ENCODE peak calls at places on chromosomes 6 and 20, in nine cellular contexts. One of them, this sample, is unnamed. For H3K4me1, the result is how much of the 10 kb centered on the place peaks cover.

GRCh38 chr20:40562031-40562430 is 127.0 kb downstream of the MAFB start:
- DNase-seq in HepG2: no peak
- DNase-seq in MM.1S: no peak
- DNase-seq in heart right ventricle: no peak
- DNase-seq in colonic mucosa: peak
- DNase-seq in left ventricle myocardium inferior: no peak
- DNase-seq in CD8-positive, alpha-beta T cell: no peak
- DNase-seq in ovary: no peak
- DNase-seq in kidney: peak
- DNase-seq in this sample: no peak

GRCh38 chr6:43120938-43121913 is 45.1 kb downstream of the PTK7 start:
- DNase-seq in HepG2: no peak
- DNase-seq in MM.1S: no peak
- DNase-seq in heart right ventricle: peak
- DNase-seq in colonic mucosa: no peak
- DNase-seq in left ventricle myocardium inferior: peak
- DNase-seq in CD8-positive, alpha-beta T cell: no peak
- DNase-seq in ovary: peak
- DNase-seq in kidney: peak
- DNase-seq in this sample: no peak

GRCh38 chr6:39357998-39358686 is 35.6 kb upstream of the KCNK16 start:
- DNase-seq in HepG2: no peak
- DNase-seq in MM.1S: no peak
- DNase-seq in heart right ventricle: peak
- DNase-seq in colonic mucosa: peak
- DNase-seq in left ventricle myocardium inferior: no peak
- DNase-seq in CD8-positive, alpha-beta T cell: no peak
- DNase-seq in ovary: peak
- DNase-seq in kidney: no peak
- DNase-seq in this sample: no peak

GRCh38 chr6:151482290-151482689 is 11.5 kb upstream of the CCDC170 start:
- DNase-seq in HepG2: no peak
- DNase-seq in MM.1S: no peak
- DNase-seq in heart right ventricle: no peak
- DNase-seq in colonic mucosa: no peak
- DNase-seq in left ventricle myocardium inferior: no peak
- DNase-seq in CD8-positive, alpha-beta T cell: no peak
- DNase-seq in ovary: no peak
- DNase-seq in kidney: no peak
- DNase-seq in this sample: no peak

GRCh38 chr20:24851346-24852019 is 97.6 kb upstream of the CST7 start:
- DNase-seq in HepG2: no peak
- DNase-seq in MM.1S: no peak
- DNase-seq in heart right ventricle: no peak
- DNase-seq in colonic mucosa: no peak
- DNase-seq in left ventricle myocardium inferior: no peak
- DNase-seq in CD8-positive, alpha-beta T cell: no peak
- DNase-seq in ovary: no peak
- DNase-seq in kidney: no peak
- DNase-seq in this sample: no peak

GRCh38 chr6:108501559-108501958 is 59.2 kb upstream of the FOXO3 start:
- DNase-seq in HepG2: no peak
- DNase-seq in MM.1S: no peak
- DNase-seq in heart right ventricle: no peak
- DNase-seq in colonic mucosa: no peak
- DNase-seq in left ventricle myocardium inferior: no peak
- DNase-seq in CD8-positive, alpha-beta T cell: no peak
- DNase-seq in ovary: no peak
- DNase-seq in kidney: no peak
- DNase-seq in this sample: no peak

GRCh38 chr6:166670013-166670412 is 43.0 kb upstream of the RPS6KA2 start:
- DNase-seq in HepG2: no peak
- DNase-seq in MM.1S: no peak
- DNase-seq in heart right ventricle: no peak
- DNase-seq in colonic mucosa: no peak
- DNase-seq in left ventricle myocardium inferior: no peak
- DNase-seq in CD8-positive, alpha-beta T cell: no peak
- DNase-seq in ovary: no peak
- DNase-seq in kidney: no peak
- DNase-seq in this sample: no peak

GRCh38 chr20:12970372-12970821 is 38.4 kb upstream of the SPTLC3 start:
- DNase-seq in HepG2: peak
- DNase-seq in MM.1S: peak
- DNase-seq in heart right ventricle: peak
- DNase-seq in colonic mucosa: no peak
- DNase-seq in left ventricle myocardium inferior: no peak
- DNase-seq in CD8-positive, alpha-beta T cell: no peak
- DNase-seq in ovary: peak
- DNase-seq in kidney: no peak
- DNase-seq in this sample: no peak

GRCh38 chr20:23097636-23098580 is 11.8 kb upstream of the CD93 start:
- DNase-seq in HepG2: no peak
- DNase-seq in MM.1S: no peak
- DNase-seq in heart right ventricle: no peak
- DNase-seq in colonic mucosa: no peak
- DNase-seq in left ventricle myocardium inferior: no peak
- DNase-seq in CD8-positive, alpha-beta T cell: no peak
- DNase-seq in ovary: no peak
- DNase-seq in kidney: peak
- DNase-seq in this sample: no peak

GRCh38 chr6:42375905-42376304 is 75.8 kb downstream of the TRERF1 start:
- DNase-seq in HepG2: no peak
- DNase-seq in MM.1S: no peak
- DNase-seq in heart right ventricle: no peak
- DNase-seq in colonic mucosa: no peak
- DNase-seq in left ventricle myocardium inferior: no peak
- DNase-seq in CD8-positive, alpha-beta T cell: no peak
- DNase-seq in ovary: no peak
- DNase-seq in kidney: no peak
- DNase-seq in this sample: no peak

GRCh38 chr20:50487397-50487796 is 22.8 kb upstream of the PTPN1 start:
- DNase-seq in HepG2: no peak
- DNase-seq in MM.1S: no peak
- DNase-seq in heart right ventricle: no peak
- DNase-seq in colonic mucosa: no peak
- DNase-seq in left ventricle myocardium inferior: no peak
- DNase-seq in CD8-positive, alpha-beta T cell: no peak
- DNase-seq in ovary: no peak
- DNase-seq in kidney: no peak
- DNase-seq in this sample: no peak

GRCh38 chr20:46635514-46636091 is 15.7 kb downstream of the SLC13A3 start:
- DNase-seq in HepG2: no peak
- DNase-seq in MM.1S: no peak
- DNase-seq in heart right ventricle: no peak
- DNase-seq in colonic mucosa: no peak
- DNase-seq in left ventricle myocardium inferior: no peak
- DNase-seq in CD8-positive, alpha-beta T cell: no peak
- DNase-seq in ovary: no peak
- DNase-seq in kidney: no peak
- DNase-seq in this sample: no peak

GRCh38 chr20:33730946-33731692 is 677 bp upstream of the ZNF341 start:
- DNase-seq in HepG2: no peak
- DNase-seq in MM.1S: no peak
- DNase-seq in heart right ventricle: no peak
- DNase-seq in colonic mucosa: no peak
- DNase-seq in left ventricle myocardium inferior: no peak
- DNase-seq in CD8-positive, alpha-beta T cell: no peak
- DNase-seq in ovary: no peak
- DNase-seq in kidney: no peak
- DNase-seq in this sample: no peak

GRCh38 chr20:33732166-33732970 is 572 bp downstream of the ZNF341 start:
- DNase-seq in HepG2: peak
- DNase-seq in MM.1S: peak
- DNase-seq in heart right ventricle: peak
- DNase-seq in colonic mucosa: peak
- DNase-seq in left ventricle myocardium inferior: peak
- DNase-seq in CD8-positive, alpha-beta T cell: peak
- DNase-seq in ovary: peak
- DNase-seq in kidney: peak
- DNase-seq in this sample: peak

GRCh38 chr20:33733654-33734576 is 2.1 kb downstream of the ZNF341 start:
- DNase-seq in HepG2: peak
- DNase-seq in MM.1S: peak
- DNase-seq in heart right ventricle: no peak
- DNase-seq in colonic mucosa: peak
- DNase-seq in left ventricle myocardium inferior: peak
- DNase-seq in CD8-positive, alpha-beta T cell: no peak
- DNase-seq in ovary: no peak
- DNase-seq in kidney: no peak
- DNase-seq in this sample: peak

GRCh38 chr20:33729101-33729500 is 2.7 kb upstream of the ZNF341 start:
- DNase-seq in HepG2: no peak
- DNase-seq in MM.1S: no peak
- DNase-seq in heart right ventricle: no peak
- DNase-seq in colonic mucosa: no peak
- DNase-seq in left ventricle myocardium inferior: no peak
- DNase-seq in CD8-positive, alpha-beta T cell: no peak
- DNase-seq in ovary: no peak
- DNase-seq in kidney: no peak
- DNase-seq in this sample: no peak

DNA sequence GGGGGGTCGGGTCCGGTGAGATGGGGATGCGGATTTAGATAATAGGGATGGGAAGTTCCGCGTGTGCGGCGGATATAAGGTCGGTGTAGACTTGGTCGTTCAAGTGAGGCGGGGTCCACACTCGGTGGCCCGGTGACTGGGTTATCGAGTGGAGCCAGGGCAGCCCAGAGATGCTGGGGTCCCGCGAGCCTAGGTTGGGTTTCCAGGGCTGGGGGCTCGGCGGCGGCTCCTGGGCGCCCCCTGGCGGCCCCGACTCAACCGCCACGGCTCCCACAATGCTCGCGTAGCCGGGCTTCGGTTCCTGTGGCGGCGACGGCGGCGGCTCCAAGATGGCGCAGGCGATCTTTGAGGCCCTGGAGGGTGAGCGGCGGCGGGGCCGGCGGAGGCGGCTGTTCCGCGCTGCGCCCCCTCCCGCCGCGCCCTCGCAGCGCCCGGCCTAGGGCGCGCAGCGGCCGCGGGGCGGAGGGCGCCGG is at the start of gene ZNF341:
- DNase-seq in HepG2: peak
- DNase-seq in MM.1S: peak
- DNase-seq in heart right ventricle: peak
- DNase-seq in colonic mucosa: peak
- DNase-seq in left ventricle myocardium inferior: peak
- DNase-seq in CD8-positive, alpha-beta T cell: peak
- DNase-seq in ovary: peak
- DNase-seq in kidney: peak
- DNase-seq in this sample: peak
- H3K4me1 ChIP-seq in HepG2: under half
- H3K4me1 ChIP-seq in MM.1S: under half
- H3K4me1 ChIP-seq in heart right ventricle: under half
- H3K4me1 ChIP-seq in colonic mucosa: under half
- H3K4me1 ChIP-seq in left ventricle myocardium inferior: under half
- H3K4me1 ChIP-seq in CD8-positive, alpha-beta T cell: under half
- H3K4me1 ChIP-seq in ovary: under half
- H3K4me1 ChIP-seq in kidney: under half
- H3K4me1 ChIP-seq in this sample: under half

GRCh38 chr6:26045046-26045938 is 41.9 kb upstream of the HFE start:
- DNase-seq in HepG2: peak
- DNase-seq in MM.1S: peak
- DNase-seq in heart right ventricle: peak
- DNase-seq in colonic mucosa: peak
- DNase-seq in left ventricle myocardium inferior: peak
- DNase-seq in CD8-positive, alpha-beta T cell: peak
- DNase-seq in ovary: peak
- DNase-seq in kidney: peak
- DNase-seq in this sample: peak
- TF ChIP-seq CTCF in HepG2: peak
- TF ChIP-seq CTCF in MM.1S: peak
- TF ChIP-seq CTCF in heart right ventricle: no peak
- TF ChIP-seq CTCF in colonic mucosa: no peak
- TF ChIP-seq CTCF in left ventricle myocardium inferior: no peak
- TF ChIP-seq CTCF in CD8-positive, alpha-beta T cell: no peak
- TF ChIP-seq CTCF in ovary: no peak
- TF ChIP-seq CTCF in kidney: no peak
- TF ChIP-seq CTCF in this sample: no peak

GRCh38 chr6:36598326-36598725 is 4.2 kb downstream of the SRSF3 start:
- DNase-seq in HepG2: no peak
- DNase-seq in MM.1S: no peak
- DNase-seq in heart right ventricle: no peak
- DNase-seq in colonic mucosa: no peak
- DNase-seq in left ventricle myocardium inferior: no peak
- DNase-seq in CD8-positive, alpha-beta T cell: no peak
- DNase-seq in ovary: no peak
- DNase-seq in kidney: no peak
- DNase-seq in this sample: no peak

GRCh38 chr6:36598739-36599318 is 4.7 kb downstream of the SRSF3 start:
- DNase-seq in HepG2: no peak
- DNase-seq in MM.1S: no peak
- DNase-seq in heart right ventricle: no peak
- DNase-seq in colonic mucosa: no peak
- DNase-seq in left ventricle myocardium inferior: no peak
- DNase-seq in CD8-positive, alpha-beta T cell: no peak
- DNase-seq in ovary: peak
- DNase-seq in kidney: no peak
- DNase-seq in this sample: peak

GRCh38 chr6:36596359-36596758 is 2.2 kb downstream of the SRSF3 start:
- DNase-seq in HepG2: no peak
- DNase-seq in MM.1S: no peak
- DNase-seq in heart right ventricle: no peak
- DNase-seq in colonic mucosa: no peak
- DNase-seq in left ventricle myocardium inferior: no peak
- DNase-seq in CD8-positive, alpha-beta T cell: no peak
- DNase-seq in ovary: no peak
- DNase-seq in kidney: no peak
- DNase-seq in this sample: peak

GRCh38 chr6:36599791-36600209 is 5.6 kb downstream of the SRSF3 start:
- DNase-seq in HepG2: no peak
- DNase-seq in MM.1S: peak
- DNase-seq in heart right ventricle: no peak
- DNase-seq in colonic mucosa: no peak
- DNase-seq in left ventricle myocardium inferior: no peak
- DNase-seq in CD8-positive, alpha-beta T cell: peak
- DNase-seq in ovary: peak
- DNase-seq in kidney: no peak
- DNase-seq in this sample: peak

DNA sequence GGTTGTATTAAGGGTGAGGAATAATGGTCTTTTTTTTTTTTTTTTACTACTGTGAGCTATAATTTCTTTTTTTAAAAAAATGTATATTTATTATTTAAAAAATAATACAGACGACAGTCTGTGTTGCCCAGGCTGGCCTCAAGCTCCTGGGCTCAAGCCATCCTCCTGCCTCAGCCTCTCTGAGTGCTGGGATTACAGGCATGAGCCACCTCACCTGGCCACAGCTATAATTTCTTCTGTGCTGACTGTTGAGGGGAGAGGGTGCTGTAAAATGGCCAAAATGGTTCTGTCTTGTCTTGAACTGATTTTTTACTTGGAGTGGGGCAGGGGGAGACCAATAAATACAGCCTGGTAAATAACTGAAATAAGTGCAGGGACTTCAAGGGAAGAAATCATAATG is 3.6 kb downstream of the SRSF3 start:
- DNase-seq in HepG2: no peak
- DNase-seq in MM.1S: no peak
- DNase-seq in heart right ventricle: no peak
- DNase-seq in colonic mucosa: no peak
- DNase-seq in left ventricle myocardium inferior: no peak
- DNase-seq in CD8-positive, alpha-beta T cell: no peak
- DNase-seq in ovary: no peak
- DNase-seq in kidney: no peak
- DNase-seq in this sample: no peak
- H3K4me1 ChIP-seq in HepG2: half or more
- H3K4me1 ChIP-seq in MM.1S: under half
- H3K4me1 ChIP-seq in heart right ventricle: half or more
- H3K4me1 ChIP-seq in colonic mucosa: under half
- H3K4me1 ChIP-seq in left ventricle myocardium inferior: half or more
- H3K4me1 ChIP-seq in CD8-positive, alpha-beta T cell: half or more
- H3K4me1 ChIP-seq in ovary: under half
- H3K4me1 ChIP-seq in kidney: under half
- H3K4me1 ChIP-seq in this sample: under half

GRCh38 chr6:155241966-155242365 is 21.8 kb upstream of the CLDN20 start:
- DNase-seq in HepG2: no peak
- DNase-seq in MM.1S: no peak
- DNase-seq in heart right ventricle: no peak
- DNase-seq in colonic mucosa: no peak
- DNase-seq in left ventricle myocardium inferior: no peak
- DNase-seq in CD8-positive, alpha-beta T cell: no peak
- DNase-seq in ovary: no peak
- DNase-seq in kidney: no peak
- DNase-seq in this sample: no peak
- TF ChIP-seq CTCF in HepG2: no peak
- TF ChIP-seq CTCF in MM.1S: no peak
- TF ChIP-seq CTCF in heart right ventricle: no peak
- TF ChIP-seq CTCF in colonic mucosa: no peak
- TF ChIP-seq CTCF in left ventricle myocardium inferior: no peak
- TF ChIP-seq CTCF in CD8-positive, alpha-beta T cell: no peak
- TF ChIP-seq CTCF in ovary: no peak
- TF ChIP-seq CTCF in kidney: no peak
- TF ChIP-seq CTCF in this sample: no peak